ENCODE peak calls at places on chromosomes 7 and 10, in nine cellular contexts. P, D, S, R, O, G, V, F and Q are unnamed samples.

GRCh38 chr10:37582237-37582636 is 275.2 kb downstream of the ZNF248 start:
- DNase-seq in P (no peak), D (no peak), S (no peak), R (no peak), O (no peak), G (no peak), V (no peak), F (no peak), Q (no peak)

GRCh38 chr7:142598297-142598696 is 151.0 kb upstream of the PRSS1 start:
- DNase-seq in P (no peak), D (peak), S (no peak), R (no peak), O (no peak), G (no peak), V (no peak), F (no peak), Q (no peak)

GRCh38 chr10:77637986-77638765 is 568 bp upstream of the KCNMA1 start:
- DNase-seq in P (no peak), D (no peak), S (peak), R (peak), O (peak), G (no peak), V (peak), F (no peak), Q (peak)

GRCh38 chr7:137790828-137791227 is 55.9 kb downstream of the DGKI start:
- DNase-seq in P (no peak), D (no peak), S (no peak), R (no peak), O (no peak), G (no peak), V (no peak), F (no peak), Q (no peak)

GRCh38 chr10:48770558-48771089 is 86.0 kb downstream of the WDFY4 start:
- DNase-seq in P (no peak), D (no peak), S (no peak), R (no peak), O (no peak), G (peak), V (no peak), F (no peak), Q (no peak)

GRCh38 chr10:118264838-118265470 is 77.2 kb downstream of the FAM204A start:
- DNase-seq in P (no peak), D (no peak), S (no peak), R (no peak), O (no peak), G (no peak), V (no peak), F (no peak), Q (no peak)

GRCh38 chr7:22969010-22969431 is 44.9 kb downstream of the HYCC1 start:
- DNase-seq in P (no peak), D (no peak), S (no peak), R (no peak), O (peak), G (no peak), V (no peak), F (no peak), Q (no peak)

GRCh38 chr7:103905997-103906396 is 83.5 kb downstream of the RELN start:
- DNase-seq in P (no peak), D (no peak), S (no peak), R (no peak), O (no peak), G (no peak), V (no peak), F (no peak), Q (no peak)

GRCh38 chr7:2301510-2301860 is 12.8 kb downstream of the SNX8 start:
- DNase-seq in P (no peak), D (no peak), S (no peak), R (peak), O (no peak), G (no peak), V (peak), F (no peak), Q (peak)

GRCh38 chr7:108246227-108246837 is 116.2 kb upstream of the LAMB4 start:
- DNase-seq in P (peak), D (no peak), S (peak), R (peak), O (no peak), G (no peak), V (peak), F (peak), Q (peak)

GRCh38 chr10:88896336-88897018 is 16.4 kb downstream of the STAMBPL1 start:
- DNase-seq in P (no peak), D (no peak), S (no peak), R (no peak), O (no peak), G (no peak), V (no peak), F (peak), Q (peak)

GRCh38 chr7:97078023-97078988 is 39.2 kb upstream of the SDHAF3 start:
- DNase-seq in P (no peak), D (no peak), S (no peak), R (no peak), O (no peak), G (no peak), V (no peak), F (no peak), Q (no peak)

GRCh38 chr7:6074612-6075380 is 43.6 kb downstream of the ANKRD61 start:
- DNase-seq in P (no peak), D (no peak), S (no peak), R (no peak), O (no peak), G (no peak), V (no peak), F (no peak), Q (no peak)

GRCh38 chr7:30665449-30665848 is 16.8 kb downstream of the CRHR2 start:
- DNase-seq in P (no peak), D (no peak), S (no peak), R (no peak), O (no peak), G (no peak), V (no peak), F (no peak), Q (no peak)

GRCh38 chr7:46244752-46245151 is 323.7 kb upstream of the IGFBP3 start:
- DNase-seq in P (no peak), D (no peak), S (no peak), R (no peak), O (no peak), G (no peak), V (no peak), F (no peak), Q (no peak)

GRCh38 chr7:39683216-39683845 is 60.0 kb downstream of the RALA start:
- DNase-seq in P (no peak), D (no peak), S (peak), R (peak), O (no peak), G (no peak), V (no peak), F (no peak), Q (no peak)

GRCh38 chr7:122790558-122790957 is 87.8 kb upstream of the RNF148 start:
- DNase-seq in P (no peak), D (no peak), S (no peak), R (no peak), O (no peak), G (no peak), V (no peak), F (no peak), Q (no peak)

GRCh38 chr10:86075512-86075911 is 291.1 kb downstream of the GRID1 start:
- DNase-seq in P (no peak), D (no peak), S (no peak), R (no peak), O (no peak), G (peak), V (no peak), F (no peak), Q (no peak)

GRCh38 chr7:33823913-33824312 is 81.4 kb upstream of the BMPER start:
- DNase-seq in P (no peak), D (no peak), S (no peak), R (no peak), O (no peak), G (no peak), V (no peak), F (no peak), Q (no peak)

GRCh38 chr10:126042354-126042753 is 146.0 kb downstream of the FANK1 start:
- DNase-seq in P (no peak), D (no peak), S (no peak), R (no peak), O (no peak), G (no peak), V (no peak), F (no peak), Q (no peak)

GRCh38 chr7:132557489-132558044 is 18.7 kb downstream of the PLXNA4 start:
- DNase-seq in P (no peak), D (no peak), S (peak), R (no peak), O (no peak), G (no peak), V (no peak), F (peak), Q (peak)

GRCh38 chr7:111931016-111931517 is 275.1 kb downstream of the DOCK4 start:
- DNase-seq in P (no peak), D (no peak), S (peak), R (peak), O (no peak), G (no peak), V (peak), F (no peak), Q (peak)

GRCh38 chr7:151644554-151644953 is 124.9 kb upstream of the RHEB start:
- DNase-seq in P (no peak), D (no peak), S (no peak), R (no peak), O (no peak), G (no peak), V (no peak), F (no peak), Q (no peak)

GRCh38 chr7:1536768-1537630 is 6.5 kb downstream of the MAFK start:
- DNase-seq in P (peak), D (no peak), S (peak), R (peak), O (peak), G (no peak), V (peak), F (no peak), Q (peak)

GRCh38 chr10:71747808-71748523 is 25.4 kb downstream of the VSIR start:
- DNase-seq in P (no peak), D (peak), S (no peak), R (no peak), O (peak), G (no peak), V (no peak), F (peak), Q (no peak)

GRCh38 chr10:88783734-88784133 is 18.8 kb upstream of the LIPM start:
- DNase-seq in P (no peak), D (no peak), S (peak), R (no peak), O (no peak), G (no peak), V (no peak), F (peak), Q (peak)

GRCh38 chr7:152723364-152723763 is 36.2 kb upstream of the ACTR3B start:
- DNase-seq in P (no peak), D (no peak), S (no peak), R (no peak), O (no peak), G (no peak), V (no peak), F (no peak), Q (no peak)

GRCh38 chr7:66930341-66930740 is 9.3 kb downstream of the TMEM248 start:
- DNase-seq in P (no peak), D (no peak), S (peak), R (no peak), O (no peak), G (no peak), V (peak), F (peak), Q (peak)

GRCh38 chr10:86389441-86390193 is 23.0 kb upstream of the GRID1 start:
- DNase-seq in P (no peak), D (no peak), S (no peak), R (peak), O (no peak), G (peak), V (peak), F (no peak), Q (peak)